ENCODE peak calls at places on chromosomes 2 and 18, in five cellular contexts. J, U, M, A and F are unnamed samples.

GRCh38 chr2:98378901-98379300 is 32.6 kb downstream of the CNGA3 start:
- DNase-seq in J (no peak), U (peak; percentile 83), M (no peak), A (no peak), F (no peak)

GRCh38 chr18:52337286-52337685 is 2.7 kb upstream of the DCC start:
- DNase-seq in J (no peak), U (no peak), M (no peak), A (no peak), F (no peak)

GRCh38 chr2:99066602-99067001 is 74.9 kb upstream of the C2orf15 start:
- DNase-seq in J (no peak), U (peak; percentile 33), M (no peak), A (peak; percentile 20), F (no peak)

GRCh38 chr18:40210696-40211095 is 1744.3 kb upstream of the PIK3C3 start:
- DNase-seq in J (no peak), U (no peak), M (no peak), A (no peak), F (no peak)

GRCh38 chr2:224211821-224212220 is 172.7 kb upstream of the SERPINE2 start:
- DNase-seq in J (no peak), U (no peak), M (no peak), A (no peak), F (no peak)

GRCh38 chr2:110852541-110853263 is 120.3 kb downstream of the ACOXL start:
- DNase-seq in J (no peak), U (no peak), M (no peak), A (no peak), F (no peak)

GRCh38 chr18:48493856-48494255 is 45.0 kb upstream of the CTIF start:
- DNase-seq in J (no peak), U (no peak), M (no peak), A (no peak), F (no peak)

GRCh38 chr2:133434962-133435668 is 133.1 kb downstream of the NCKAP5 start:
- DNase-seq in J (no peak), U (no peak), M (no peak), A (no peak), F (no peak)